ENCODE peak calls at places on chromosomes 13 and 19, in six cellular contexts. D, G, A, I, J and P are unnamed samples.

GRCh38 chr19:19474950-19475781 is 40.2 kb downstream of the TSSK6 start:
- DNase-seq in G (no peak), I (no peak), D (peak), A (peak), J (no peak), P (no peak)

GRCh38 chr19:19613456-19613855 is 5.0 kb downstream of the PBX4 start:
- DNase-seq in A (no peak), I (no peak), G (no peak), D (no peak), J (no peak), P (peak)

GRCh38 chr13:37748913-37749312 is 120.7 kb downstream of the TRPC4 start:
- DNase-seq in D (no peak), G (no peak), I (no peak), J (no peak), A (no peak), P (no peak)

GRCh38 chr19:2352121-2352520 is 7.9 kb upstream of the TMPRSS9 start:
- DNase-seq in D (no peak), I (no peak), A (no peak), G (no peak), J (no peak), P (no peak)

GRCh38 chr13:74036373-74036772 is 97.8 kb downstream of the KLF12 start:
- DNase-seq in I (peak), A (peak), D (peak), J (no peak), G (no peak), P (peak)

GRCh38 chr19:38932425-38933179 is 1.9 kb downstream of the MRPS12 start:
- DNase-seq in I (peak), D (peak), A (peak), J (no peak), G (peak), P (peak)

GRCh38 chr19:18292810-18293641 is 11.6 kb upstream of the JUND start:
- DNase-seq in G (no peak), I (no peak), J (no peak), A (peak), D (peak), P (no peak)

GRCh38 chr13:49443327-49443688 is 556 bp downstream of the CAB39L start:
- DNase-seq in D (no peak), G (no peak), A (no peak), I (no peak), J (no peak), P (peak)

GRCh38 chr19:3618144-3618810 is 8.3 kb downstream of the CACTIN start:
- DNase-seq in G (no peak), J (no peak), A (peak), I (no peak), D (peak), P (peak)

GRCh38 chr13:39942901-39943273 is 287.4 kb downstream of the COG6 start:
- DNase-seq in A (peak), I (peak), J (peak), G (no peak), D (peak), P (peak)

GRCh38 chr19:18954094-18954493 is 13.1 kb upstream of the HOMER3 start:
- DNase-seq in J (no peak), I (no peak), D (no peak), G (no peak), A (no peak), P (no peak)

GRCh38 chr13:102757006-102757405 is 16.6 kb downstream of the TEX30 start:
- DNase-seq in D (no peak), G (no peak), I (no peak), J (no peak), A (no peak), P (peak)

GRCh38 chr13:98252931-98253470 is 75.9 kb upstream of the RNF113B start:
- DNase-seq in D (no peak), J (peak), A (no peak), I (no peak), G (no peak), P (peak)

GRCh38 chr13:113400621-113401451 is 36.9 kb upstream of the GRTP1 start:
- DNase-seq in D (no peak), A (no peak), J (no peak), I (no peak), G (peak), P (no peak)

GRCh38 chr19:38145627-38146026 is 78.4 kb downstream of the DPF1 start:
- DNase-seq in G (no peak), D (no peak), I (no peak), J (no peak), A (no peak), P (peak)

GRCh38 chr13:27319404-27319803 is 48.8 kb downstream of the RASL11A start:
- DNase-seq in A (no peak), D (no peak), G (no peak), I (no peak), J (no peak), P (no peak)

GRCh38 chr13:32731576-32731975 is 145.3 kb downstream of the PDS5B start:
- DNase-seq in J (no peak), G (no peak), A (no peak), D (no peak), I (no peak), P (peak)

GRCh38 chr13:93689333-93689732 is 462.7 kb downstream of the GPC6 start:
- DNase-seq in G (no peak), D (no peak), A (no peak), J (no peak), I (no peak), P (no peak)

GRCh38 chr13:93687261-93687660 is 460.7 kb downstream of the GPC6 start:
- DNase-seq in G (no peak), I (no peak), A (no peak), J (no peak), D (no peak), P (no peak)

GRCh38 chr13:93690139-93690538 is 463.5 kb downstream of the GPC6 start:
- DNase-seq in J (no peak), D (peak), I (no peak), G (no peak), A (no peak), P (peak)

GRCh38 chr13:93685900-93686299 is 459.3 kb downstream of the GPC6 start:
- DNase-seq in G (no peak), A (no peak), D (no peak), J (no peak), I (no peak), P (no peak)

DNA sequence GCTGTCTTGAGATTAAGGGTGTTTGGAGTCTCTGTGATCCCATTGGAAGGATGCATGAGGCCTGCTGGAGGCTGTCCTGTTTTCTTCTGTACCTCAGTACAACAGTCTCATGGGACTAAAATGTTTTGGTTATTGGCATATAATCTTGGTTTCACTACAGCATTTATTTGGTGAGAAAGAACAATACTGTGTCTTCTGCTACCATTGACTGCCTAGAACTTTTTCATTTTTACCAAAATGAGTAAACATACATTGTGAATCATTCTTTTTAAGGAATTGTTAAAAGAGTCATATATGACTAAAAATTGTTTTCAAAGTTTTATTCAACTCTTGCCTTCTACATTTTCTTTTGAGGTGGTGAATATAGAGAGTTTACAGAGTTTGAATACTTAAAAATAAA is 459.8 kb downstream of the GPC6 start:
- DNase-seq in A (no peak), I (no peak), D (no peak), G (no peak), J (no peak), P (no peak)
- TF ChIP-seq CTCF in A (no peak), I (no peak), D (no peak), G (no peak), J (no peak), P (no peak)

GRCh38 chr13:110257408-110257807 is 49.5 kb downstream of the COL4A1 start:
- DNase-seq in I (no peak), A (no peak), G (no peak), D (peak), J (no peak), P (no peak)

GRCh38 chr13:110254151-110254679 is 52.7 kb downstream of the COL4A1 start:
- DNase-seq in G (no peak), D (no peak), A (no peak), J (no peak), I (no peak), P (no peak)

GRCh38 chr13:110251227-110251791 is 55.6 kb downstream of the COL4A1 start:
- DNase-seq in J (no peak), I (no peak), A (no peak), D (no peak), G (no peak), P (no peak)

GRCh38 chr13:110256126-110256905 is 50.6 kb downstream of the COL4A1 start:
- DNase-seq in J (no peak), I (no peak), D (no peak), A (no peak), G (no peak), P (no peak)

DNA sequence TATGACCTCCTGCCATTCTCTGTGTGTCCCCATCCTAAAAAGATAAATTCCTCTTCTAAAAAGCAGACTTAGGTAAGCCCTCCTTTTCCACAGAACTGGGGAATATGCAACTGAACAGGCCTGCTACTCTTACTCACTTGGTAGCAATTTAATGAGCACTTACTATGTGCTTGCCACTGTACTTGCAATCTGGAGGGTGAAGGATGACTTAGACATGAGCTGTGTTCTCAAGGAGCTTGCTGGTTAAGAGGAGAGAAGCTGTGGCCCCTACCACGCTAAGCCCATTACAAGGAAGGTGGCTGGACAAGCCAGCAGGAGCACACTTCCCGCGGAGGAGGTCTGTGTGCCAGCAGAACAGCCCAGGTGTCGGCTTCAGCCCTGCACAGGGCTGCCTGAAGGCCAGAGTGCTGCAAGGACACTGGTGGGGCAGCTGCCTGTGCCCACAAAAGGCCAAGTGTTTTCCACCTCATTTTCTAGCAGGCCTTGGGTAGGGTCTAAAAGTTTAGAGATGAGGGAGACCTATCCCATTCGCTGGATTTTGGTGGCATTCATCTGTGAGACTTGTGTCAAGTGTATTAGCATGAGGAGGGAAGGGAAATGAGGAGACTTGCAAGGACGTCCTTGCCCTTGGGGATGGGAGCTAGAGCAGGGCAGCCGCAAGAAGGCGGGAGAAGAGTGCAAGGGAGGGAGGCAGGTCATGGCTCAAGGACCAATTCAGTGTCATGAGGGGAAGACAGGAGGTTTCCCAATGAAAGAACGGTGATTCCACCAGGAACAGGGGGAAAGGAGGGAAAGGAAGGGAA is 52.0 kb downstream of the COL4A1 start:
- DNase-seq in J (no peak), I (no peak), G (no peak), D (no peak), A (no peak), P (no peak)
- TF ChIP-seq CTCF in J (no peak), I (no peak), G (no peak), D (no peak), A (no peak), P (no peak)

DNA sequence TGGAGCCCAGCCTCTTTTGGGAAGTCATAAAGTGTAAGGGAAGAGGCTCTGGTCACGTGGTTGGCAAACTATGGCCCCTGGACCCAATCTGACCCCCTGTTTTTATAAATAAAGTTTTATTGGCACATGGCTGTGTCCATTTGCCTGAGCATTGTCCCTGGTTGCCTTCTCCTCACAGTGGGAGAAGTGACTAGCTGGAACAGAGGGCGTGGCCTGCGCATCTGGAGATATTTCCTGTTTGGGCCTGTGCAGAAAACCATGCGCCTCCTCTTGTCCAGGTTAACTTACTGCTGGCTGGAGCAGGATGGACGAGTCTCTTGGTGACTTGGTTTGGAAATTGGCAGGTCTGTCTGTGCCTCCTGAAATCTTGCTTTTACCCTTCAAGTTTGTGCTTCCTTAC is 48.3 kb downstream of the KDM4B start:
- DNase-seq in J (no peak), G (no peak), I (no peak), D (no peak), A (no peak), P (peak)
- TF ChIP-seq CTCF in J (no peak), G (no peak), I (no peak), D (no peak), A (no peak), P (peak)

GRCh38 chr19:12676384-12676792 is 5.3 kb downstream of the DHPS start:
- DNase-seq in G (no peak), D (peak), I (peak), A (peak), J (no peak), P (peak)
- TF ChIP-seq CTCF in G (peak), D (peak), I (peak), A (peak), J (peak), P (peak)

GRCh38 chr13:69319659-69320058 is 788.0 kb upstream of the ATXN8OS start:
- DNase-seq in D (no peak), J (no peak), G (no peak), A (no peak), I (peak), P (peak)

GRCh38 chr13:69324109-69324886 is 783.3 kb upstream of the ATXN8OS start:
- DNase-seq in I (no peak), J (no peak), A (no peak), G (no peak), D (no peak), P (peak)
- TF ChIP-seq CTCF in I (peak), J (no peak), A (peak), G (peak), D (peak), P (peak)

GRCh38 chr13:52738719-52739467 is 727 bp downstream of the CNMD start:
- DNase-seq in A (peak), G (no peak), D (peak), I (no peak), J (no peak), P (no peak)
- TF ChIP-seq CTCF in A (peak), G (peak), D (peak), I (peak), J (peak), P (no peak)

GRCh38 chr19:50492303-50493052 is 15.8 kb upstream of the GARIN5A start:
- DNase-seq in D (peak), J (no peak), I (no peak), G (peak), A (peak), P (no peak)
- TF ChIP-seq CTCF in D (no peak), J (no peak), I (no peak), G (no peak), A (no peak), P (no peak)

DNA sequence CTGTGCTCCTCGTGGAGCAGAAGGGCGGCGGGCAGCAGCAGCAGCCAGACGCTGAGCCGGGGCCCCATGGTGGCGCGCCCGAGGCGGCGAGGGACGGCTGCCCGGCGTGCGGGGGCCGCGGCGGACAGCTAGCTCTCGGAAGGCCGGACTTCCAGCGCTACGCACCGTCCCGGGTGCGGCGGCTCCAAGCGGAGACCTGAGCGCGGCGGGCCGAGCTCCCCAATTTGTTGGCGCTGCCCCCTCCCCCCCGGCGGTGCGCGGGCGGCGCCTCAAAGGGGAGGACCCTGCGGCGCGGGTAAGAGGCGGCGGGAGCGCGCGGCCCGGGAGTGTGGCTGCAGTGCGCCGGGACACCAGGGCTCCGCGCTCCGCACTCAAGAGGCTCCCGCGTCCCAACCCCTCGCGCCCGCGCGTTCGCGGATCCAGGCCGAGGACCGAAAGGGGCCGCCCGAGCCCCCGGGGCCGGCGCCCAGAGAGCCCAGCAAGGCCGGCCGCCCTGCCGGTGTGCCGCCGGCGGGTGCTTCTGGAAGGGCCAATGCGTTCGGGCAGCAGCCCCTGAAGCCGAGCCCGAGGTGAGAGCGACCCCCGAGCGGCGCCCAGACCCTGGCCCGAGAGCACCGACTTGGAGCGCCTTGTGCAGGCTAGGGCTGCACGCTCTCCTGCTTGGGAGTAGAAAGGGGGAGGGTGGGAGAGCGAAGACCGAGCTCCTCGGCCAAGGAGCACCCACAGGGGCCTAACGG is at the start of the genes COL4A1 and COL4A2:
- DNase-seq in A (peak), D (peak), J (no peak), I (no peak), G (no peak), P (peak)
- TF ChIP-seq CTCF in A (no peak), D (no peak), J (no peak), I (no peak), G (no peak), P (no peak)